ENCODE peak calls at places on chromosomes 11 and 22, in nine cellular contexts. R is stimulated activated CD4-positive, alpha-beta T cell treated with anti-CD3 and anti-CD28 coated beads, Interleukin-4, amount 100 ng/mL, for 24 hours; Q is activated CD8-positive, alpha-beta memory T cell treated with anti-CD3 and anti-CD28 coated beads for 48 hours; K is neural crest cell; H is GM10248; N is anterior cingulate cortex; E is astrocyte of the spinal cord; U is AG20443; F is H54. G is an unnamed sample.

GRCh38 chr11:2262301-2263011 is 7.9 kb downstream of the ASCL2 start:
- DNase-seq in R (no peak), Q (no peak), K (no peak), H (no peak), N (no peak), E (no peak), U (peak), F (no peak), G (no peak)

GRCh38 chr11:1102221-1102971 is 27.7 kb downstream of the MUC2 start:
- DNase-seq in R (no peak), Q (no peak), K (no peak), H (no peak), N (no peak), E (no peak), U (no peak), F (no peak), G (no peak)

GRCh38 chr11:101862410-101863233 is 52.2 kb upstream of the CEP126 start:
- DNase-seq in R (no peak), Q (no peak), K (peak), H (no peak), N (no peak), E (peak), U (peak), F (no peak), G (peak)

GRCh38 chr22:20401376-20402020 is 7.5 kb downstream of the ZNF74 start:
- DNase-seq in R (no peak), Q (no peak), K (no peak), H (no peak), N (no peak), E (no peak), U (no peak), F (no peak), G (no peak)

GRCh38 chr22:37782340-37783168 is 25.2 kb upstream of the GCAT start:
- DNase-seq in R (no peak), Q (no peak), K (no peak), H (no peak), N (no peak), E (peak), U (peak), F (peak), G (no peak)

GRCh38 chr11:91921974-91922373 is 302.6 kb upstream of the FAT3 start:
- DNase-seq in R (no peak), Q (no peak), K (no peak), H (no peak), N (no peak), E (peak), U (no peak), F (no peak), G (no peak)

GRCh38 chr11:66326261-66327111 is 9.6 kb upstream of the CD248 start:
- DNase-seq in R (no peak), Q (no peak), K (no peak), H (no peak), N (no peak), E (peak), U (peak), F (peak), G (no peak)

GRCh38 chr22:50192056-50192824 is 6.5 kb downstream of the TRABD start:
- DNase-seq in R (no peak), Q (no peak), K (no peak), H (no peak), N (no peak), E (no peak), U (no peak), F (no peak), G (no peak)

GRCh38 chr11:68855205-68855978 is 13.7 kb upstream of the CPT1A start:
- DNase-seq in R (peak), Q (no peak), K (no peak), H (peak), N (no peak), E (peak), U (peak), F (no peak), G (peak)

GRCh38 chr22:26679003-26679629 is 21.7 kb downstream of the MIAT start:
- DNase-seq in R (peak), Q (peak), K (peak), H (peak), N (peak), E (peak), U (peak), F (peak), G (peak)

GRCh38 chr22:25475554-25476022 is 88.9 kb upstream of the GRK3 start:
- DNase-seq in R (no peak), Q (no peak), K (no peak), H (no peak), N (peak), E (peak), U (no peak), F (no peak), G (no peak)

GRCh38 chr22:48173061-48173849 is 1410.8 kb downstream of the TBC1D22A start:
- DNase-seq in R (no peak), Q (no peak), K (no peak), H (no peak), N (no peak), E (no peak), U (no peak), F (no peak), G (no peak)

GRCh38 chr22:48182036-48182435 is 1419.6 kb downstream of the TBC1D22A start:
- DNase-seq in R (no peak), Q (no peak), K (no peak), H (no peak), N (no peak), E (no peak), U (no peak), F (no peak), G (no peak)

GRCh38 chr11:100328626-100329340 is 358.3 kb upstream of the ARHGAP42 start:
- DNase-seq in R (no peak), Q (no peak), K (no peak), H (no peak), N (no peak), E (no peak), U (no peak), F (no peak), G (no peak)

GRCh38 chr11:67389477-67389876 is 2.3 kb upstream of the RAD9A start:
- DNase-seq in R (peak), Q (no peak), K (peak), H (no peak), N (no peak), E (no peak), U (no peak), F (no peak), G (peak)

GRCh38 chr11:17528906-17529813 is 15.1 kb downstream of the USH1C start:
- DNase-seq in R (no peak), Q (no peak), K (no peak), H (no peak), N (no peak), E (no peak), U (no peak), F (no peak), G (no peak)